ENCODE peak calls at places on chromosomes 12 and 14, in six cellular contexts. I is AG09309, V is PC-9, X is neural crest cell, W is right lobe of liver, J is cardiac fibroblast. B is an unnamed sample.

GRCh38 chr14:91891081-91891480 is 23.7 kb upstream of the TC2N start:
- DNase-seq in I (no peak), V (no peak), X (no peak), W (no peak), J (no peak), B (no peak)

GRCh38 chr14:100342195-100342594 is 19.1 kb downstream of the SLC25A47 start:
- DNase-seq in I (no peak), V (no peak), X (no peak), W (no peak), J (no peak), B (no peak)

GRCh38 chr14:102996941-102997340 is 60.4 kb downstream of the CDC42BPB start:
- DNase-seq in I (no peak), V (no peak), X (no peak), W (peak; percentile 17), J (no peak), B (no peak)

GRCh38 chr14:30108975-30109700 is 181.5 kb upstream of the PRKD1 start:
- DNase-seq in I (no peak), V (no peak), X (no peak), W (no peak), J (no peak), B (no peak)

GRCh38 chr12:1497161-1497560 is 97.2 kb downstream of the FBXL14 start:
- DNase-seq in I (no peak), V (no peak), X (no peak), W (no peak), J (no peak), B (no peak)

GRCh38 chr12:108745641-108746040 is 14.3 kb upstream of the CORO1C start:
- DNase-seq in I (no peak), V (no peak), X (no peak), W (no peak), J (no peak), B (no peak)

GRCh38 chr14:63486729-63487128 is 56.4 kb downstream of the PPP2R5E start:
- DNase-seq in I (no peak), V (no peak), X (no peak), W (no peak), J (no peak), B (no peak)

GRCh38 chr14:104993808-104994591 is 8.4 kb downstream of the CLBA1 start:
- DNase-seq in I (no peak), V (no peak), X (no peak), W (no peak), J (no peak), B (peak; percentile 67)

GRCh38 chr14:64303471-64303917 is 9.3 kb upstream of the ESR2 start:
- DNase-seq in I (peak; percentile 16), V (peak; percentile 72), X (no peak), W (no peak), J (peak; percentile 76), B (no peak)

GRCh38 chr14:105255021-105255507 is 6.7 kb downstream of the BTBD6 start:
- DNase-seq in I (no peak), V (no peak), X (no peak), W (no peak), J (peak; percentile 15), B (no peak)

GRCh38 chr14:68473050-68473449 is 319.8 kb downstream of the ZFP36L1 start:
- DNase-seq in I (no peak), V (no peak), X (no peak), W (peak; percentile 82), J (no peak), B (no peak)

GRCh38 chr12:109762673-109763191 is 49.1 kb downstream of the FAM222A start:
- DNase-seq in I (no peak), V (no peak), X (no peak), W (peak; percentile 37), J (no peak), B (no peak)

GRCh38 chr14:100898935-100899840 is 4.3 kb downstream of the RTL1 start:
- DNase-seq in I (no peak), V (no peak), X (no peak), W (no peak), J (no peak), B (peak; percentile 54)

GRCh38 chr14:74955229-74955999 is at the start of gene PGF:
- DNase-seq in I (no peak), V (peak; percentile 49), X (peak; percentile 51), W (peak; percentile 73), J (peak; percentile 50), B (peak; percentile 84)

GRCh38 chr12:59742831-59743230 is 147.0 kb downstream of the SLC16A7 start:
- DNase-seq in I (peak; percentile 25), V (no peak), X (no peak), W (no peak), J (peak; percentile 23), B (no peak)

GRCh38 chr14:90434370-90435020 is 37.7 kb downstream of the CALM1 start:
- DNase-seq in I (no peak), V (no peak), X (no peak), W (no peak), J (no peak), B (no peak)

GRCh38 chr12:98745578-98746391 is 100.7 kb downstream of the APAF1 start:
- DNase-seq in I (no peak), V (no peak), X (no peak), W (no peak), J (peak; percentile 33), B (no peak)

GRCh38 chr14:75141967-75142366 is 15.1 kb upstream of the NEK9 start:
- DNase-seq in I (no peak), V (no peak), X (no peak), W (no peak), J (peak; percentile 70), B (no peak)

GRCh38 chr14:28754209-28754985 is 12.2 kb upstream of the FOXG1 start:
- DNase-seq in I (no peak), V (no peak), X (no peak), W (no peak), J (peak; percentile 65), B (no peak)

GRCh38 chr14:73633115-73633514 is 11.7 kb upstream of the DNAL1 start:
- DNase-seq in I (no peak), V (no peak), X (no peak), W (no peak), J (no peak), B (no peak)

GRCh38 chr14:56676042-56676441 is 96.4 kb downstream of the TMEM260 start:
- DNase-seq in I (no peak), V (peak; percentile 80), X (no peak), W (no peak), J (no peak), B (no peak)

GRCh38 chr12:34600592-34601462 is 578.5 kb downstream of the ALG10 start:
- DNase-seq in I (no peak), V (no peak), X (no peak), W (peak; percentile 29), J (no peak), B (peak; percentile 23)

GRCh38 chr14:100421756-100422470 is 98.8 kb downstream of the SLC25A47 start:
- DNase-seq in I (no peak), V (no peak), X (no peak), W (no peak), J (no peak), B (no peak)

GRCh38 chr14:87705439-87705896 is 287.5 kb downstream of the GALC start:
- DNase-seq in I (no peak), V (no peak), X (no peak), W (no peak), J (no peak), B (no peak)

GRCh38 chr12:73514672-73515071 is 1023.0 kb upstream of the ATXN7L3B start:
- DNase-seq in I (no peak), V (no peak), X (no peak), W (no peak), J (no peak), B (no peak)
- TF ChIP-seq CTCF in I (no peak), V (peak; percentile 40), X (peak; percentile 21), W (no peak), J (no peak), B (peak; percentile 17)

DNA sequence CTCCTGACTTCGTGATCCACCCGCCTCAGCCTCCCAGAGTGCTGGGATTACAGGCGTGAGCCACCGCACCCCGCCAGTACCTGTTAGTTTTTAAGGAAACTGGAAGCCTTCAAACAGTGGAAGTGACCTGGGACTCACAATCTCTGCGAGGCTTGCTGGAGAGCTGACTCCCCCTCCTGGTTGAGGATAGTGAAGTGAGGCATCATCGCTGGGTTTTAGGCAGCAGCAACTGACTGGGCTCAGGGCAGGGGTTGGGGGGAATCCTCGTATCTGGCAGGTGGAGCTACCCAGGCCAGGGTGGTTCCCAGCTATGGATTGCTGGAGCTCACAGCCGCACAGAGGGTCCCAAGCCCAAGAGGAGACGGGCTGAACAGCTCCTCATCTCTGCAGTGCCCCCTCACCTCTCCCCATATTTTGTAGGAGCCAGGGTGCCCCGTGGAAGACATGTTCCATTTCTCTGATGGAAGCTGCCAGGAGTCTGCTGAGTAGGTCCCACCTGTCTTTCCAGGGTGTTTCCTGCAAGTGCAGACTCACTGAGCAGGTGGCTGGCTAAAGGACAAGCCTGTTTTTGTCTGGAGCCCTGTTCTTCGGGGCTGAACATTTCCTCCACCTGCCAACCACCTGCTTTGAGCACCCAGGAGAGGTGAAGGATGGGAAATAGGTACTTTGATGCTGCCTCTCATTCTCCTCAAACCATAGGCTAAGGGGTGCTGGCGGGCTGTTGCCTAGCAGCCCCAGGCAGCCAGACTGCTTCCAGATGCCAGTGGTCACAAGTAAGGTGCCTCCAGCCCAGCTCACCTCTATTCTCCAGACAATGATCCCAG is 3.1 kb downstream of the AVIL start:
- DNase-seq in I (no peak), V (no peak), X (no peak), W (no peak), J (no peak), B (no peak)
- TF ChIP-seq CTCF in I (peak; percentile 19), V (no peak), X (no peak), W (no peak), J (peak; percentile 13), B (peak; percentile 24)

DNA sequence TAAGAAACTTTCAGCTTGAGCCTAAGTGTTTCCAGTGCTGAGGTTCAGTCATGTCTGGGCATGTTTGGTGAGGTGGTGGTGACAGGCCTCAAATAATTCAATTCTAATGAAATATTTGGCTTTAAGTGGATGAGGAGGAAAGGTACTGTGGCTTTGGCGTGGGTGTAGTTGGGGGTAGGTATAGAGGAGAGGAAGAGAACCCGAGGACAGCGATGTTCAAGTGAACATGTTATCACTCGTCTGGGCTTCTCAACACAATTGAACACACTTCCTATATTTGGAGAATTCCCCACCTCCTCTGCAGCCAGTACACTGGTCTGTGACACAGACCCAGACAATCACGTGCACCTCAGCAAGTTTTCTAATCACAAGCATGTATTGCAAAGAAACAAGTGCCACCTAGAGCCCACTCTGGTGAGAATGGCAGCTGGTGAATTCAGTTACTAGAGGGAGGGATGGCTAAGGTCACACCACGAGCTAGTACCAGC is 53.0 kb downstream of the IFNG-AS1 start:
- DNase-seq in I (no peak), V (no peak), X (no peak), W (no peak), J (peak; percentile 2), B (no peak)
- TF ChIP-seq CTCF in I (no peak), V (no peak), X (no peak), W (no peak), J (no peak), B (no peak)

DNA sequence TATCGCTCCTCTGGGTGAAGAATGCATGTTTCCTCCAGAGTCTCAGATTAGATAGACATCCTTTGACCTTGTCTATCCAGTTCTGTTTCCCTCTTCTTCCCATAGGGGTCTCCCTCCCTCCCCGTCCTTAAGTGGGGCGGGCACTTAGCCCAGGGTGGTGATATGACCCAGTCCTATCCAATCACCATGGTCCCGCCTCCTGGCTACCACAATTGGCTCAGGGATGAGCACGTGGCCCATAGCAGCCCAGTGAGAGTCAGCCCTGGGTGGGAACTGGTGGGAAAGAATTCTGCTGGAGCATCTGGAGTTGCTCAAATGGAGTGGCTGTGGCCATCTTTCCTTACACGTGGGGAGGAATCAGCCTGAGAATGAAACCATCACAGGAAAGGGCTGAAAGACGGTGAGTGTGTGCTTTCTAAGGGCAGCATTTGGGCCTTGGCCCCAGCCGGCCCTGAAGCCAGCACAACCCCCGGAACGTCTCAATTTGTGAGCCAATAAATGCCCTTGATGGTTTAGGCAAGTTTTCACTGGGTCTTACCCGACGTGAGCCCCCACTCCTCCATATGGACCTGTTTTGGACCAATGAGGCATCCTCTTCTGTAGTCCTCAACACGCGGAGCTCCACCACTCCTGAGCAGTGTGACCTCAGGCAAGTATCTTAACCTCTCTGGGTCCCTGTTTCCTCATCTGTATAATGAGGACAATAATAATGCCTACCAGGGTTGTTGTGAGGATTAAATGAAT is 14.3 kb upstream of the MLXIP start:
- DNase-seq in I (peak; percentile 88), V (peak; percentile 95), X (peak; percentile 59), W (peak; percentile 77), J (peak; percentile 98), B (peak; percentile 89)
- TF ChIP-seq CTCF in I (peak; percentile 54), V (peak; percentile 61), X (peak; percentile 49), W (no peak), J (peak; percentile 69), B (peak; percentile 31)

B was measured in RWPE2.